ENCODE peak calls at places on chromosomes 2 and 18, in five cellular contexts. I is HFFc6, W is cardiac muscle cell, A is WTC11, C is GM13976. T is an unnamed sample.

GRCh38 chr2:74845217-74845751 is 11.4 kb downstream of the HK2 start:
- DNase-seq in I (peak; percentile 91), W (peak; percentile 85), A (peak; percentile 36), C (no peak), T (no peak)

GRCh38 chr2:212294816-212295215 is 243.8 kb downstream of the ERBB4 start:
- DNase-seq in I (no peak), W (no peak), A (no peak), C (no peak), T (no peak)

GRCh38 chr2:99066075-99066557 is 75.4 kb upstream of the C2orf15 start:
- DNase-seq in I (peak; percentile 57), W (peak; percentile 52), A (no peak), C (peak; percentile 43), T (peak; percentile 38)

GRCh38 chr2:190607657-190608357 is 41.1 kb upstream of the NAB1 start:
- DNase-seq in I (no peak), W (peak; percentile 73), A (no peak), C (no peak), T (no peak)

GRCh38 chr2:84781942-84782716 is 98.8 kb downstream of the TRABD2A start:
- DNase-seq in I (no peak), W (no peak), A (no peak), C (no peak), T (peak; percentile 22)

GRCh38 chr18:13425357-13426095 is 207.0 kb downstream of the LDLRAD4 start:
- DNase-seq in I (no peak), W (no peak), A (no peak), C (no peak), T (no peak)

GRCh38 chr2:203790134-203790533 is 77.4 kb upstream of the CTLA4 start:
- DNase-seq in I (no peak), W (no peak), A (no peak), C (no peak), T (no peak)

GRCh38 chr2:239917957-239918481 is 107.1 kb downstream of the NDUFA10 start:
- DNase-seq in I (no peak), W (no peak), A (no peak), C (no peak), T (no peak)

GRCh38 chr2:231605607-231606091 is 13.0 kb downstream of the TEX44 start:
- DNase-seq in I (no peak), W (no peak), A (no peak), C (no peak), T (no peak)

GRCh38 chr2:231170058-231170457 is 28.4 kb upstream of the ARMC9 start:
- DNase-seq in I (peak; percentile 49), W (peak; percentile 14), A (no peak), C (no peak), T (no peak)

GRCh38 chr2:7456762-7457161 is 539.5 kb downstream of the RNF144A start:
- DNase-seq in I (no peak), W (no peak), A (no peak), C (no peak), T (no peak)

GRCh38 chr2:57906152-57906732 is 140.4 kb upstream of the VRK2 start:
- DNase-seq in I (peak; percentile 68), W (peak; percentile 76), A (no peak), C (peak; percentile 53), T (peak; percentile 51)

GRCh38 chr2:171545086-171545485 is 22.8 kb downstream of the CYBRD1 start:
- DNase-seq in I (no peak), W (no peak), A (no peak), C (no peak), T (no peak)

GRCh38 chr2:61620244-61621159 is 82.3 kb upstream of the XPO1 start:
- DNase-seq in I (peak; percentile 81), W (peak; percentile 74), A (no peak), C (peak; percentile 41), T (peak; percentile 31)

GRCh38 chr2:12587228-12587627 is 129.5 kb upstream of the TRIB2 start:
- DNase-seq in I (no peak), W (no peak), A (no peak), C (no peak), T (no peak)

GRCh38 chr18:43129946-43130523 is 14.6 kb upstream of the RIT2 start:
- DNase-seq in I (no peak), W (peak; percentile 7), A (no peak), C (no peak), T (no peak)

GRCh38 chr18:35143615-35144596 is 96.9 kb upstream of the ZNF397 start:
- DNase-seq in I (peak; percentile 45), W (peak; percentile 72), A (peak; percentile 62), C (peak; percentile 45), T (peak; percentile 34)

GRCh38 chr2:204913854-204914464 is 368.7 kb downstream of the PARD3B start:
- DNase-seq in I (no peak), W (no peak), A (peak; percentile 22), C (no peak), T (no peak)

GRCh38 chr2:20378891-20379519 is 28.4 kb upstream of the PUM2 start:
- DNase-seq in I (peak; percentile 76), W (peak; percentile 95), A (peak; percentile 81), C (peak; percentile 45), T (no peak)

GRCh38 chr2:176080540-176081355 is 3.0 kb downstream of the EVX2 start:
- DNase-seq in I (no peak), W (no peak), A (peak; percentile 59), C (peak; percentile 34), T (no peak)

GRCh38 chr2:62685986-62686625 is 19.4 kb upstream of the EHBP1 start:
- DNase-seq in I (no peak), W (no peak), A (no peak), C (no peak), T (no peak)

GRCh38 chr2:58871469-58872142 is 630.5 kb upstream of the FANCL start:
- DNase-seq in I (no peak), W (no peak), A (no peak), C (no peak), T (no peak)

GRCh38 chr2:12948963-12949353 is 232.2 kb downstream of the TRIB2 start:
- DNase-seq in I (no peak), W (no peak), A (no peak), C (peak; percentile 7), T (no peak)

GRCh38 chr2:169221745-169222369 is 140.5 kb downstream of the LRP2 start:
- DNase-seq in I (no peak), W (peak; percentile 56), A (no peak), C (no peak), T (no peak)

GRCh38 chr18:80246656-80247402 is 485 bp downstream of the PARD6G start:
- DNase-seq in I (no peak), W (peak; percentile 11), A (peak; percentile 44), C (peak; percentile 50), T (no peak)

DNA sequence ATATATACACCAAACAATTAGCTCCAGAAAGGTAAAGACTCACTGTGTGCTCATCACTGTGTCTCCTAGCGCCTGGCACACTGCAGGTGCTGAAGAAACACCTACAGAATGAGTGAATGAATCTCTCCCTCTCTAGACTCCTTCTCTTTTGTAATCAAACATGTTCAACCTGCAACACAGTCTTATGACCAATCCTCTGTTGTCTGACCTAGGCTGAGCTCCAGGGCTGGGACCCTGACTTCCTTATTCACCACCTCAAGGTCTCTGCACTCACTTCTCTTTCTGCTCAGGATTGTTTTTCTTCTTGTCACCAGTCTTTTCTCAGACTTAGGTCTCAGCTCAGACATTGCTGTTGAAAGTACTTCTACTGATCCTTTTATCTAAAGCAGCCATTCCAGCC is 9.8 kb downstream of the CKAP2L start:
- DNase-seq in I (no peak), W (no peak), A (no peak), C (no peak), T (no peak)
- TF ChIP-seq CTCF in I (no peak), W (no peak), A (no peak), C (no peak), T (no peak)

GRCh38 chr2:158509928-158510797 is 53.4 kb downstream of the PKP4 start:
- DNase-seq in I (peak; percentile 58), W (peak; percentile 25), A (no peak), C (no peak), T (no peak)

GRCh38 chr2:158510887-158511286 is 54.1 kb downstream of the PKP4 start:
- DNase-seq in I (no peak), W (no peak), A (no peak), C (no peak), T (no peak)

GRCh38 chr2:158507141-158507540 is 50.4 kb downstream of the PKP4 start:
- DNase-seq in I (no peak), W (no peak), A (no peak), C (peak; percentile 20), T (peak; percentile 17)

GRCh38 chr2:158505448-158505934 is 48.7 kb downstream of the PKP4 start:
- DNase-seq in I (no peak), W (no peak), A (no peak), C (no peak), T (no peak)

GRCh38 chr2:158507679-158508078 is 50.9 kb downstream of the PKP4 start:
- DNase-seq in I (no peak), W (no peak), A (no peak), C (no peak), T (no peak)
- TF ChIP-seq CTCF in I (no peak), W (no peak), A (no peak), C (no peak), T (no peak)

GRCh38 chr2:59926706-59927105 is 626.7 kb downstream of the BCL11A start:
- DNase-seq in I (no peak), W (no peak), A (no peak), C (no peak), T (no peak)
- TF ChIP-seq CTCF in I (no peak), W (no peak), A (no peak), C (no peak), T (no peak)

DNA sequence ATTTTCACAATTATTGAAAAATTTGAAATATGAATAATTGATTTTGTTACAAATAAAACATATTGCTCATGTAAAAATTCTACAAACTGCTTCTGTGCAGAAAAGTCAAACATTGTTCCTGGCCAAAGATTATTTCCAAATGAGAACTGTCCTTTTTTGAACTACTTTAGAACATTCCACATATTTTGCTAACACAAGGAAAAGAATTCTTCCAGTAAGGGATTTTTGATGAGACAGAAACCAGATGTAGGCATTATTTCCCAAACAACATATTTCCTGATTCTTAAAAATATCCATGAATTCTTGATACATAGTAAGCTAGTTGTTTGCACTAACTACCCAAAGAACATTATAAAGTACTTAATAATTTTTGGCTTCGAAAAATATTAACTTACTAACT is 715.2 kb downstream of the CCDC85A start:
- DNase-seq in I (no peak), W (no peak), A (no peak), C (no peak), T (no peak)
- TF ChIP-seq CTCF in I (no peak), W (no peak), A (no peak), C (no peak), T (no peak)

DNA sequence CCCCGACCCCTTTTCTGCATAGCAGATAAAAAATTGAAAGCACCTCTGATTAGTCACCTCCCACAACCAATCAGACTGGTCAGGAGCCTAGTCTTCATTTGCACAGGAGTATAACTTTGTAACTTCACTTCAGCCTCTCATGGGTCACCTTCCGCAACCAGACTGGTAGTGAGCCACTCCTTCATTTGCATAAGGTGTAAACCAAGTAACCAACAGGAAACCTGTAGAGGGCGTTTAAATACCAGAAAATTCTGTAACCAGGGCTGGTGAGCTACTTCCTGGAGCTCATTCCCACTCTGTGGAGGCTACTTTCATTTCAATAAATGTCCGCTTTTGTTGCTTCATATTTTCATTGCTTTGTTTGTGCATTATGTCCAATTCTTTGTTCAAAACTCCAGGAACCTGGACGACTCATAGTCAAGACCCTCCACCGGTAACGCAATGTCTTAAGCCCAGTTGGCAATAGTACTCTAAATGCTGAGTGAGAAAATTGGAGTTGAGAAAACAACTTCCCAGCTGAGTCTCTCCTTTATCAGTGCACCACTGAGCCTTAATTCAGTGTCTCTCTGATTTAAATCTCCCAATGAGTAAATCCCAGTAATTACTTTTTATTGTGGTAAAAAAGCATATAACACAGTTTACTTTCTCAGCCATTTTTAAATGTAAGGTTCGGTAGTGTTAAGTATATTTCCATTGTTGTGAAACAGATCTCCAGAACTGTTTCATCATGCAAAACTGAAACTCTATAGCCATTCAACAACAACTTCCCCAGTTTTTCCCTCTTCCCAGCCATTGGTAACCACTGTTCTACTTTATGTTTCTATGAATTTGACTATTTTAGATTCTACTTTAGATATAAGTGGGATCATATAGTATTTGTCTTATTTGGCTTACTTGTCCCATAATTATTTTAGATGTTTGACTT is 392.7 kb upstream of the SLC8A1 start:
- DNase-seq in I (no peak), W (peak; percentile 9), A (peak; percentile 14), C (no peak), T (no peak)
- TF ChIP-seq CTCF in I (peak; percentile 26), W (no peak), A (no peak), C (no peak), T (no peak)

T was measured in GM10248.